ENCODE peak calls at places on chromosomes 11 and 22, in eight cellular contexts. P is progenitor cell of endocrine pancreas; O is RPMI7951; R is A549; E is activated CD8-positive, alpha-beta T cell treated with anti-CD3 and anti-CD28 coated beads for 36 hours; J is NCI-H1105 treated with DMSO at 0.1 percent for 48 hours; G is HFFc6; Z is activated naive CD8-positive, alpha-beta T cell treated with anti-CD3 and anti-CD28 coated beads, Interleukin-2, amount 10 ng/mL, durations not matched to agents 7 days and 5 days. Q is an unnamed sample.

GRCh38 chr11:75760710-75761493 is 7.7 kb upstream of the DGAT2 start:
- DNase-seq in E (no peak), R (no peak), Z (no peak), P (no peak), O (no peak), G (peak), J (no peak), Q (no peak)

GRCh38 chr22:39962071-39962470 is 1.9 kb downstream of the TMA7B start:
- DNase-seq in Z (no peak), E (no peak), G (no peak), O (no peak), R (no peak), J (no peak), P (no peak), Q (no peak)

GRCh38 chr11:83292709-83293435 is 6.7 kb upstream of the CCDC90B start:
- DNase-seq in R (peak), E (peak), Z (no peak), G (peak), P (no peak), J (peak), O (peak), Q (no peak)

GRCh38 chr11:2792376-2793250 is 92.8 kb upstream of the KCNQ1OT1 start:
- DNase-seq in Z (peak), P (no peak), E (peak), G (no peak), R (no peak), O (no peak), J (no peak), Q (no peak)

GRCh38 chr22:42296381-42296853 is 26.0 kb upstream of the TCF20 start:
- DNase-seq in Z (no peak), E (peak), O (no peak), P (no peak), R (no peak), J (peak), G (no peak), Q (no peak)

GRCh38 chr11:122146475-122146874 is 30.5 kb upstream of the BLID start:
- DNase-seq in Z (no peak), J (no peak), P (no peak), O (peak), G (peak), R (peak), E (no peak), Q (no peak)

GRCh38 chr22:33076368-33076767 is 18.2 kb upstream of the SYN3 start:
- DNase-seq in O (peak), R (no peak), E (no peak), Z (no peak), J (no peak), P (no peak), G (no peak), Q (no peak)

GRCh38 chr22:37016134-37016910 is 2.9 kb downstream of the TST start:
- DNase-seq in O (no peak), G (no peak), Z (no peak), E (no peak), R (no peak), J (no peak), P (no peak), Q (no peak)